ENCODE peak calls at places on chromosomes 7 and 10, in nine cellular contexts. Q is stimulated activated CD8-positive, alpha-beta memory T cell treated with anti-CD3 and anti-CD28 coated beads, Interleukin-2, amount 100 ng/mL, for 1 hour; K is left colon; X is CD8-positive, alpha-beta T cell; Z is stimulated activated CD4-positive, alpha-beta T cell treated with anti-CD3 and anti-CD28 coated beads, Interleukin-15, amount 100 ng/mL, for 24 hours; S is cardiac fibroblast; A is GM12865; M is A673; Y is posterior cingulate gyrus. T is an unnamed sample.

GRCh38 chr10:98267069-98267893 is 713 bp downstream of the LOXL4 start:
- DNase-seq in Q (no peak), K (no peak), X (peak; percentile 42), Z (no peak), S (no peak), A (no peak), M (no peak), Y (no peak), T (no peak)

GRCh38 chr7:138299046-138299445 is 161.0 kb upstream of the TRIM24 start:
- DNase-seq in Q (no peak), K (no peak), X (no peak), Z (no peak), S (peak; percentile 43), A (no peak), M (no peak), Y (no peak), T (no peak)

GRCh38 chr10:95896066-95896850 is 11.5 kb upstream of the CC2D2B start:
- DNase-seq in Q (no peak), K (no peak), X (no peak), Z (no peak), S (no peak), A (no peak), M (no peak), Y (no peak), T (no peak)

GRCh38 chr10:88499569-88500470 is 83.3 kb downstream of the RNLS start:
- DNase-seq in Q (no peak), K (no peak), X (no peak), Z (no peak), S (peak; percentile 74), A (no peak), M (no peak), Y (no peak), T (no peak)

GRCh38 chr10:97607076-97607635 is 17.6 kb downstream of the C10orf62 start:
- DNase-seq in Q (no peak), K (no peak), X (no peak), Z (no peak), S (no peak), A (no peak), M (no peak), Y (no peak), T (no peak)

GRCh38 chr10:29110172-29110571 is 178.7 kb upstream of the LYZL1 start:
- DNase-seq in Q (no peak), K (no peak), X (no peak), Z (no peak), S (no peak), A (no peak), M (no peak), Y (no peak), T (no peak)

GRCh38 chr7:90749774-90750173 is 153.7 kb downstream of the CDK14 start:
- DNase-seq in Q (no peak), K (no peak), X (no peak), Z (no peak), S (no peak), A (peak; percentile 50), M (peak; percentile 75), Y (no peak), T (no peak)

GRCh38 chr10:33697016-33697415 is 362.5 kb upstream of the NRP1 start:
- DNase-seq in Q (no peak), K (no peak), X (no peak), Z (no peak), S (no peak), A (no peak), M (no peak), Y (no peak), T (no peak)

GRCh38 chr10:74361678-74362077 is 210.7 kb downstream of the ADK start:
- DNase-seq in Q (no peak), K (no peak), X (no peak), Z (no peak), S (no peak), A (no peak), M (no peak), Y (no peak), T (no peak)

GRCh38 chr7:2273866-2274265 is 31.8 kb downstream of the NUDT1 start:
- DNase-seq in Q (no peak), K (no peak), X (no peak), Z (no peak), S (no peak), A (no peak), M (no peak), Y (no peak), T (no peak)

GRCh38 chr7:36202347-36202896 is 49.4 kb downstream of the EEPD1 start:
- DNase-seq in Q (no peak), K (peak; percentile 22), X (no peak), Z (no peak), S (no peak), A (no peak), M (no peak), Y (no peak), T (no peak)

GRCh38 chr7:35605760-35606159 is 89.2 kb downstream of the HERPUD2 start:
- DNase-seq in Q (no peak), K (no peak), X (no peak), Z (no peak), S (peak; percentile 80), A (no peak), M (no peak), Y (no peak), T (no peak)

GRCh38 chr10:10326119-10326518 is 691.6 kb upstream of the CELF2 start:
- DNase-seq in Q (no peak), K (no peak), X (no peak), Z (no peak), S (peak; percentile 42), A (no peak), M (no peak), Y (no peak), T (no peak)

GRCh38 chr7:2763607-2764006 is 75.6 kb downstream of the AMZ1 start:
- DNase-seq in Q (no peak), K (no peak), X (no peak), Z (no peak), S (no peak), A (no peak), M (no peak), Y (no peak), T (no peak)

GRCh38 chr7:92643821-92644220 is 53.6 kb upstream of the FAM133B start:
- DNase-seq in Q (no peak), K (no peak), X (no peak), Z (no peak), S (no peak), A (no peak), M (no peak), Y (no peak), T (no peak)

GRCh38 chr7:105808703-105809590 is 67.5 kb downstream of the ATXN7L1 start:
- DNase-seq in Q (peak; percentile 50), K (peak; percentile 66), X (peak; percentile 75), Z (peak; percentile 92), S (peak; percentile 81), A (peak; percentile 97), M (peak; percentile 25), Y (no peak), T (no peak)

GRCh38 chr10:122780391-122780790 is 65.3 kb downstream of the CUZD1 start:
- DNase-seq in Q (no peak), K (no peak), X (no peak), Z (no peak), S (peak; percentile 35), A (no peak), M (peak; percentile 37), Y (no peak), T (no peak)

GRCh38 chr10:25818751-25819150 is 115.3 kb upstream of the MYO3A start:
- DNase-seq in Q (no peak), K (no peak), X (no peak), Z (no peak), S (no peak), A (no peak), M (no peak), Y (no peak), T (peak; percentile 74)

GRCh38 chr7:105589221-105590077 is 8.2 kb upstream of the EFCAB10 start:
- DNase-seq in Q (no peak), K (peak; percentile 31), X (peak; percentile 61), Z (peak; percentile 65), S (peak; percentile 83), A (peak; percentile 85), M (peak; percentile 91), Y (peak; percentile 74), T (peak; percentile 80)

GRCh38 chr7:22140597-22140996 is 194.9 kb upstream of the CDCA7L start:
- DNase-seq in Q (no peak), K (no peak), X (no peak), Z (no peak), S (no peak), A (no peak), M (no peak), Y (no peak), T (peak; percentile 67)

GRCh38 chr10:49738616-49739360 is 23.3 kb downstream of the OGDHL start:
- DNase-seq in Q (no peak), K (no peak), X (no peak), Z (no peak), S (no peak), A (no peak), M (no peak), Y (no peak), T (no peak)

GRCh38 chr10:3102721-3103410 is 35.5 kb downstream of the PFKP start:
- DNase-seq in Q (no peak), K (no peak), X (no peak), Z (no peak), S (peak; percentile 83), A (no peak), M (no peak), Y (no peak), T (no peak)

GRCh38 chr7:155233703-155234492 is 63.8 kb upstream of the INSIG1 start:
- DNase-seq in Q (no peak), K (no peak), X (peak; percentile 53), Z (no peak), S (no peak), A (no peak), M (no peak), Y (peak; percentile 27), T (no peak)

GRCh38 chr7:158383665-158384064 is 204.0 kb downstream of the PTPRN2 start:
- DNase-seq in Q (no peak), K (no peak), X (no peak), Z (no peak), S (no peak), A (no peak), M (no peak), Y (no peak), T (no peak)

GRCh38 chr7:76233538-76234281 is 32.0 kb downstream of the SRRM3 start:
- DNase-seq in Q (no peak), K (no peak), X (no peak), Z (no peak), S (no peak), A (no peak), M (no peak), Y (no peak), T (peak; percentile 87)

GRCh38 chr10:78331391-78331922 is 297.8 kb downstream of the RPS24 start:
- DNase-seq in Q (no peak), K (no peak), X (peak; percentile 5), Z (no peak), S (peak; percentile 55), A (no peak), M (no peak), Y (no peak), T (peak; percentile 46)

GRCh38 chr10:61115874-61116273 is 171.9 kb upstream of the RHOBTB1 start:
- DNase-seq in Q (no peak), K (no peak), X (no peak), Z (no peak), S (no peak), A (no peak), M (no peak), Y (no peak), T (no peak)

GRCh38 chr10:84755311-84755710 is 426.9 kb downstream of the CCSER2 start:
- DNase-seq in Q (no peak), K (no peak), X (no peak), Z (no peak), S (no peak), A (no peak), M (peak; percentile 37), Y (no peak), T (peak; percentile 71)

GRCh38 chr10:69901623-69902505 is 100.2 kb downstream of the COL13A1 start:
- DNase-seq in Q (no peak), K (no peak), X (no peak), Z (peak; percentile 46), S (peak; percentile 54), A (peak; percentile 30), M (peak; percentile 78), Y (peak; percentile 37), T (peak; percentile 79)

GRCh38 chr10:33897255-33897893 is 562.9 kb upstream of the NRP1 start:
- DNase-seq in Q (no peak), K (no peak), X (no peak), Z (no peak), S (peak; percentile 49), A (no peak), M (no peak), Y (no peak), T (no peak)

GRCh38 chr10:52071814-52072213 is 242.3 kb upstream of the DKK1 start:
- DNase-seq in Q (no peak), K (no peak), X (no peak), Z (no peak), S (peak; percentile 4), A (no peak), M (no peak), Y (no peak), T (no peak)

T was measured in neural progenitor cell.